ENCODE peak calls at places on chromosomes 13 and 19, in eight cellular contexts. One of them, this sample, is unnamed.

GRCh38 chr19:40163541-40164129 is 27.6 kb upstream of the MAP3K10 start:
- DNase-seq in NCI-H524: no peak
- DNase-seq in lung: no peak
- DNase-seq in prostate gland: no peak
- DNase-seq in stimulated activated CD4-positive, alpha-beta T cell treated with anti-CD3 and anti-CD28 coated beads, Interleukin-4, amount 100 ng/mL, for 4 hours: no peak
- DNase-seq in activated CD8-positive, alpha-beta memory T cell treated with anti-CD3 and anti-CD28 coated beads for 48 hours: no peak
- DNase-seq in mucosa of gallbladder: no peak
- DNase-seq in GOT3: no peak
- DNase-seq in this sample: no peak

GRCh38 chr19:15010497-15011255 is 31.0 kb upstream of the SLC1A6 start:
- DNase-seq in GOT3: no peak
- DNase-seq in lung: no peak
- DNase-seq in stimulated activated CD4-positive, alpha-beta T cell treated with anti-CD3 and anti-CD28 coated beads, Interleukin-4, amount 100 ng/mL, for 4 hours: no peak
- DNase-seq in mucosa of gallbladder: no peak
- DNase-seq in NCI-H524: no peak
- DNase-seq in activated CD8-positive, alpha-beta memory T cell treated with anti-CD3 and anti-CD28 coated beads for 48 hours: no peak
- DNase-seq in prostate gland: no peak
- DNase-seq in this sample: no peak

GRCh38 chr19:409515-410242 is 732 bp upstream of the C2CD4C start:
- DNase-seq in activated CD8-positive, alpha-beta memory T cell treated with anti-CD3 and anti-CD28 coated beads for 48 hours: no peak
- DNase-seq in NCI-H524: no peak
- DNase-seq in prostate gland: no peak
- DNase-seq in stimulated activated CD4-positive, alpha-beta T cell treated with anti-CD3 and anti-CD28 coated beads, Interleukin-4, amount 100 ng/mL, for 4 hours: no peak
- DNase-seq in lung: no peak
- DNase-seq in GOT3: no peak
- DNase-seq in mucosa of gallbladder: no peak
- DNase-seq in this sample: no peak

GRCh38 chr13:101452519-101453485 is at the start of gene ITGBL1:
- DNase-seq in NCI-H524: peak
- DNase-seq in GOT3: no peak
- DNase-seq in activated CD8-positive, alpha-beta memory T cell treated with anti-CD3 and anti-CD28 coated beads for 48 hours: no peak
- DNase-seq in lung: no peak
- DNase-seq in mucosa of gallbladder: no peak
- DNase-seq in stimulated activated CD4-positive, alpha-beta T cell treated with anti-CD3 and anti-CD28 coated beads, Interleukin-4, amount 100 ng/mL, for 4 hours: no peak
- DNase-seq in prostate gland: no peak
- DNase-seq in this sample: no peak

GRCh38 chr19:45314708-45315107 is 8.0 kb downstream of the CKM start:
- DNase-seq in GOT3: no peak
- DNase-seq in NCI-H524: no peak
- DNase-seq in mucosa of gallbladder: no peak
- DNase-seq in activated CD8-positive, alpha-beta memory T cell treated with anti-CD3 and anti-CD28 coated beads for 48 hours: no peak
- DNase-seq in lung: no peak
- DNase-seq in prostate gland: no peak
- DNase-seq in stimulated activated CD4-positive, alpha-beta T cell treated with anti-CD3 and anti-CD28 coated beads, Interleukin-4, amount 100 ng/mL, for 4 hours: no peak
- DNase-seq in this sample: no peak

GRCh38 chr19:6222884-6223283 is 56.9 kb downstream of the MLLT1 start:
- DNase-seq in GOT3: no peak
- DNase-seq in NCI-H524: no peak
- DNase-seq in prostate gland: no peak
- DNase-seq in lung: no peak
- DNase-seq in stimulated activated CD4-positive, alpha-beta T cell treated with anti-CD3 and anti-CD28 coated beads, Interleukin-4, amount 100 ng/mL, for 4 hours: no peak
- DNase-seq in activated CD8-positive, alpha-beta memory T cell treated with anti-CD3 and anti-CD28 coated beads for 48 hours: no peak
- DNase-seq in mucosa of gallbladder: no peak
- DNase-seq in this sample: no peak

GRCh38 chr13:113920173-113920572 is 53.7 kb downstream of the C13orf46 start:
- DNase-seq in NCI-H524: no peak
- DNase-seq in GOT3: no peak
- DNase-seq in lung: no peak
- DNase-seq in activated CD8-positive, alpha-beta memory T cell treated with anti-CD3 and anti-CD28 coated beads for 48 hours: no peak
- DNase-seq in prostate gland: no peak
- DNase-seq in stimulated activated CD4-positive, alpha-beta T cell treated with anti-CD3 and anti-CD28 coated beads, Interleukin-4, amount 100 ng/mL, for 4 hours: no peak
- DNase-seq in mucosa of gallbladder: no peak
- DNase-seq in this sample: no peak

GRCh38 chr19:42076375-42076944 is 494 bp downstream of the ZNF574 start:
- DNase-seq in lung: peak
- DNase-seq in stimulated activated CD4-positive, alpha-beta T cell treated with anti-CD3 and anti-CD28 coated beads, Interleukin-4, amount 100 ng/mL, for 4 hours: peak
- DNase-seq in GOT3: no peak
- DNase-seq in mucosa of gallbladder: peak
- DNase-seq in prostate gland: no peak
- DNase-seq in NCI-H524: no peak
- DNase-seq in activated CD8-positive, alpha-beta memory T cell treated with anti-CD3 and anti-CD28 coated beads for 48 hours: no peak
- DNase-seq in this sample: peak

GRCh38 chr13:75161804-75162203 is 320.2 kb downstream of the TBC1D4 start:
- DNase-seq in GOT3: no peak
- DNase-seq in mucosa of gallbladder: no peak
- DNase-seq in NCI-H524: no peak
- DNase-seq in activated CD8-positive, alpha-beta memory T cell treated with anti-CD3 and anti-CD28 coated beads for 48 hours: no peak
- DNase-seq in stimulated activated CD4-positive, alpha-beta T cell treated with anti-CD3 and anti-CD28 coated beads, Interleukin-4, amount 100 ng/mL, for 4 hours: no peak
- DNase-seq in prostate gland: no peak
- DNase-seq in lung: no peak
- DNase-seq in this sample: no peak

GRCh38 chr19:48802623-48803022 is 8.2 kb downstream of the BCAT2 start:
- DNase-seq in activated CD8-positive, alpha-beta memory T cell treated with anti-CD3 and anti-CD28 coated beads for 48 hours: no peak
- DNase-seq in GOT3: no peak
- DNase-seq in NCI-H524: no peak
- DNase-seq in lung: no peak
- DNase-seq in mucosa of gallbladder: no peak
- DNase-seq in prostate gland: no peak
- DNase-seq in stimulated activated CD4-positive, alpha-beta T cell treated with anti-CD3 and anti-CD28 coated beads, Interleukin-4, amount 100 ng/mL, for 4 hours: no peak
- DNase-seq in this sample: no peak

GRCh38 chr13:113947321-113948033 is 26.4 kb downstream of the C13orf46 start:
- DNase-seq in GOT3: no peak
- DNase-seq in mucosa of gallbladder: peak
- DNase-seq in NCI-H524: peak
- DNase-seq in prostate gland: peak
- DNase-seq in lung: no peak
- DNase-seq in stimulated activated CD4-positive, alpha-beta T cell treated with anti-CD3 and anti-CD28 coated beads, Interleukin-4, amount 100 ng/mL, for 4 hours: no peak
- DNase-seq in activated CD8-positive, alpha-beta memory T cell treated with anti-CD3 and anti-CD28 coated beads for 48 hours: no peak
- DNase-seq in this sample: no peak

GRCh38 chr19:8336665-8337064 is 6.4 kb downstream of the KANK3 start:
- DNase-seq in stimulated activated CD4-positive, alpha-beta T cell treated with anti-CD3 and anti-CD28 coated beads, Interleukin-4, amount 100 ng/mL, for 4 hours: no peak
- DNase-seq in activated CD8-positive, alpha-beta memory T cell treated with anti-CD3 and anti-CD28 coated beads for 48 hours: no peak
- DNase-seq in lung: no peak
- DNase-seq in GOT3: no peak
- DNase-seq in mucosa of gallbladder: no peak
- DNase-seq in NCI-H524: no peak
- DNase-seq in prostate gland: no peak
- DNase-seq in this sample: no peak

GRCh38 chr19:15534957-15535864 is 26.9 kb downstream of the CYP4F22 start:
- DNase-seq in activated CD8-positive, alpha-beta memory T cell treated with anti-CD3 and anti-CD28 coated beads for 48 hours: no peak
- DNase-seq in GOT3: no peak
- DNase-seq in lung: no peak
- DNase-seq in prostate gland: no peak
- DNase-seq in NCI-H524: no peak
- DNase-seq in mucosa of gallbladder: no peak
- DNase-seq in stimulated activated CD4-positive, alpha-beta T cell treated with anti-CD3 and anti-CD28 coated beads, Interleukin-4, amount 100 ng/mL, for 4 hours: peak
- DNase-seq in this sample: no peak

GRCh38 chr13:113653264-113654174 is 4.5 kb downstream of the ATP4B start:
- DNase-seq in NCI-H524: no peak
- DNase-seq in stimulated activated CD4-positive, alpha-beta T cell treated with anti-CD3 and anti-CD28 coated beads, Interleukin-4, amount 100 ng/mL, for 4 hours: no peak
- DNase-seq in prostate gland: no peak
- DNase-seq in activated CD8-positive, alpha-beta memory T cell treated with anti-CD3 and anti-CD28 coated beads for 48 hours: no peak
- DNase-seq in GOT3: no peak
- DNase-seq in lung: no peak
- DNase-seq in mucosa of gallbladder: no peak
- DNase-seq in this sample: peak

GRCh38 chr13:113670541-113670940 is 3.5 kb downstream of the GRK1 start:
- DNase-seq in lung: no peak
- DNase-seq in stimulated activated CD4-positive, alpha-beta T cell treated with anti-CD3 and anti-CD28 coated beads, Interleukin-4, amount 100 ng/mL, for 4 hours: no peak
- DNase-seq in mucosa of gallbladder: no peak
- DNase-seq in prostate gland: no peak
- DNase-seq in NCI-H524: no peak
- DNase-seq in activated CD8-positive, alpha-beta memory T cell treated with anti-CD3 and anti-CD28 coated beads for 48 hours: no peak
- DNase-seq in GOT3: no peak
- DNase-seq in this sample: no peak